ENCODE peak calls at places on chromosome 2, in seven cellular contexts. C is ovary, F is gastrocnemius medialis, T is A549, B is transverse colon, X is thyroid gland, P is testis. M is an unnamed sample.

GRCh38 chr2:157866202-157866601 is 9.9 kb downstream of the ACVR1 start:
- DNase-seq in C (no peak), F (no peak), T (no peak), B (no peak), X (peak; percentile 54), P (no peak), M (no peak)

GRCh38 chr2:165197346-165197745 is 6.5 kb downstream of the SCN3A start:
- DNase-seq in C (no peak), F (no peak), T (no peak), B (no peak), X (no peak), P (no peak), M (no peak)

GRCh38 chr2:203489531-203489930 is 45.6 kb downstream of the RAPH1 start:
- DNase-seq in C (no peak), F (no peak), T (no peak), B (no peak), X (no peak), P (no peak), M (no peak)

GRCh38 chr2:239910851-239911629 is 114.1 kb downstream of the NDUFA10 start:
- DNase-seq in C (no peak), F (peak; percentile 39), T (no peak), B (no peak), X (no peak), P (peak; percentile 41), M (peak; percentile 71)

GRCh38 chr2:237179161-237179560 is 93.5 kb downstream of the COPS8 start:
- DNase-seq in C (peak; percentile 3), F (no peak), T (no peak), B (no peak), X (no peak), P (no peak), M (no peak)

GRCh38 chr2:189858301-189858700 is 74.1 kb downstream of the PMS1 start:
- DNase-seq in C (no peak), F (no peak), T (no peak), B (no peak), X (no peak), P (no peak), M (no peak)

GRCh38 chr2:224576098-224576715 is 9.0 kb downstream of the CUL3 start:
- DNase-seq in C (no peak), F (no peak), T (no peak), B (no peak), X (no peak), P (no peak), M (no peak)

GRCh38 chr2:16773080-16773713 is 107.6 kb upstream of the CYRIA start:
- DNase-seq in C (no peak), F (no peak), T (peak; percentile 63), B (no peak), X (peak; percentile 54), P (peak; percentile 60), M (peak; percentile 12)

GRCh38 chr2:189091253-189091652 is 88.3 kb downstream of the COL5A2 start:
- DNase-seq in C (no peak), F (no peak), T (no peak), B (no peak), X (no peak), P (no peak), M (no peak)

GRCh38 chr2:45778720-45779171 is 127.3 kb downstream of the PRKCE start:
- DNase-seq in C (peak; percentile 73), F (peak; percentile 60), T (peak; percentile 83), B (peak; percentile 71), X (peak; percentile 67), P (peak; percentile 87), M (no peak)

GRCh38 chr2:216478151-216478550 is 20.5 kb upstream of the RPL37A start:
- DNase-seq in C (no peak), F (no peak), T (no peak), B (no peak), X (no peak), P (peak; percentile 79), M (no peak)

GRCh38 chr2:75595541-75596395 is 35.0 kb upstream of the EVA1A start:
- DNase-seq in C (no peak), F (no peak), T (peak; percentile 56), B (no peak), X (no peak), P (no peak), M (no peak)

GRCh38 chr2:237758165-237758564 is 40.4 kb upstream of the RBM44 start:
- DNase-seq in C (no peak), F (no peak), T (no peak), B (no peak), X (no peak), P (no peak), M (no peak)

GRCh38 chr2:47697000-47697601 is 85.8 kb upstream of the MSH6 start:
- DNase-seq in C (no peak), F (no peak), T (no peak), B (no peak), X (peak; percentile 10), P (no peak), M (no peak)

GRCh38 chr2:71462641-71463341 is 9.4 kb downstream of the DYSF start:
- DNase-seq in C (no peak), F (no peak), T (no peak), B (no peak), X (no peak), P (no peak), M (no peak)

GRCh38 chr2:224114428-224114827 is 75.3 kb upstream of the SERPINE2 start:
- DNase-seq in C (no peak), F (no peak), T (no peak), B (no peak), X (no peak), P (no peak), M (no peak)

GRCh38 chr2:231711677-231712461 is 3.5 kb downstream of the PTMA start:
- DNase-seq in C (no peak), F (no peak), T (no peak), B (peak; percentile 28), X (no peak), P (no peak), M (peak; percentile 48)
- TF ChIP-seq POLR2A in C (no peak), F (no peak), T (no peak), B (no peak), X (no peak), P (no peak), M (no peak)

GRCh38 chr2:151021747-151022450 is 239.8 kb downstream of the RBM43 start:
- DNase-seq in C (no peak), F (no peak), T (no peak), B (no peak), X (no peak), P (no peak), M (no peak)
- H3K27ac ChIP-seq in C (no peak overlapping the region), F (no peak overlapping the region), T (no peak overlapping the region), B (no peak overlapping the region), X (no peak overlapping the region), P (no peak overlapping the region), M (no peak overlapping the region)

DNA sequence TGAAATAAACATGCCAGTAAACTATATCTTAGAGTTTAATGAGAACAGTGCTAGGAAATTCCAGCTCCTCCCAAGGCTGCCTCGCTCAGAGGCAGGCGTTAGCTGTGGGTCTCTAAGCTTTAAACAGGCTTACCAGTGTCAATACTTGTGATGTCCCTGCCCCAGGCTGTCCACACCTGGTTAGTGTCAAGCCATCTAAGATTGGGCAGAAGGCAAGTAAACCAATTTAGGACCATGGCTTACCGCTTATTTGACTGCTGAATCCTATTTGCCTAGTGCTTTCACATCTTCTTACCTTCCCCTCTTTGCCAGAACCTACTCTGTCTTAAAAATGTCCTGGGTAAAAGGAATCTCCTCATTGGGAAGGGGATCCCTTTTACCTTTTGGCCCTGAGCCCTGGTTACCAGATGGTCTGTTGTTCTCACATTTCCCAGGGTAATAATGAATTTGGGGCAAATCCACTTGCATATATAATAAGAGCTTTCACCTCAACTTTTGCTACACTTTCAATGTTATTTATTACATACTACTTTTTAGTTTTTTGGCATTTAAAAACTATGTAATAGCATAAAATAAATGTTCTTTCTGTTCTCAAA is 14.9 kb downstream of the CERS6 start:
- DNase-seq in C (no peak), F (no peak), T (no peak), B (no peak), X (no peak), P (no peak), M (no peak)
- H3K4me3 ChIP-seq in C (no peak overlapping the region), F (no peak overlapping the region), T (no peak overlapping the region), B (no peak overlapping the region), X (no peak overlapping the region), P (no peak overlapping the region), M (no peak overlapping the region)

GRCh38 chr2:12675801-12676200 is 40.9 kb upstream of the TRIB2 start:
- DNase-seq in C (no peak), F (no peak), T (no peak), B (no peak), X (no peak), P (no peak), M (no peak)

GRCh38 chr2:12672711-12673315 is 43.9 kb upstream of the TRIB2 start:
- DNase-seq in C (no peak), F (no peak), T (no peak), B (no peak), X (no peak), P (no peak), M (no peak)

GRCh38 chr2:12676771-12677170 is 40.0 kb upstream of the TRIB2 start:
- DNase-seq in C (no peak), F (no peak), T (no peak), B (no peak), X (no peak), P (no peak), M (no peak)

GRCh38 chr2:12674644-12675328 is 42.0 kb upstream of the TRIB2 start:
- DNase-seq in C (no peak), F (no peak), T (no peak), B (no peak), X (no peak), P (peak; percentile 53), M (no peak)

DNA sequence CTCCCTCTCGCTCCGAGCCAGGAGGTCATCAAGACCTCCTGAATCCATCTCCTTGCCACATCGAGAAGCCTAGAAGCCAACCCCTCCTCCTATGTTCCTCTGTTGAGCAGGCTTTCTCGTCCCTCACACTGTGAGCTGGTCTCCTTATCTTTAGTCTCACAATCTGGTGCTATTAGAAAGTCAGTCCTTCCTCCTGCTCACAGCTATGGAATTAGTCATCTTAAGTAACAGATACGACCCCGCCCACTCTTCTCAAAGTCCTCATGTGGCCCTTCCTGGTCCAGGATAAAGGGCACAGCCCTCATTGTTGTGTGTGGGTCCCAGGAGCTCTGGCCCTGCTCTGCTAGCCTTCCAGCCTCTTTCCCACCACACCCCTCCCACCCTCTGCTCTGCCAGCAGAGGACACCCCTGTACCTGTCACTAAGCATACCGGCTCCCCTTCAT is 41.4 kb upstream of the TRIB2 start:
- DNase-seq in C (no peak), F (no peak), T (no peak), B (no peak), X (no peak), P (no peak), M (no peak)
- TF ChIP-seq POLR2A in C (no peak), F (no peak), T (no peak), B (no peak), X (no peak), P (no peak), M (no peak)

GRCh38 chr2:27583390-27583915 is 611 bp downstream of the ZNF512 start:
- DNase-seq in C (no peak), F (no peak), T (no peak), B (no peak), X (no peak), P (no peak), M (no peak)
- H3K27ac ChIP-seq in C (peak overlapping the region; percentile 66), F (peak overlapping the region; percentile 55), T (peak overlapping the region; percentile 80), B (peak overlapping the region; percentile 86), X (peak overlapping the region; percentile 52), P (peak overlapping the region; percentile 64), M (peak overlapping the region; percentile 70)

M was measured in heart left ventricle.